ENCODE peak calls at places on chromosomes 7 and 10, in four cellular contexts. E is neural progenitor cell, D is H1, O is ovary. G is an unnamed sample. For H3K4me1, the result is how much of the 10 kb centered on the place peaks cover.

GRCh38 chr10:122142652-122143237 is 128.4 kb upstream of the BTBD16 start:
- DNase-seq in D (no peak), O (no peak), E (peak), G (no peak)

GRCh38 chr7:901388-902154 is 25.2 kb downstream of the GET4 start:
- DNase-seq in E (peak), O (peak), D (peak), G (peak)

GRCh38 chr7:40839881-40840280 is 705.1 kb downstream of the SUGCT start:
- DNase-seq in O (no peak), E (no peak), D (no peak), G (no peak)

GRCh38 chr10:33913194-33913593 is 578.7 kb upstream of the NRP1 start:
- DNase-seq in O (no peak), D (no peak), E (no peak), G (no peak)

GRCh38 chr10:88459523-88459922 is 123.6 kb downstream of the RNLS start:
- DNase-seq in O (no peak), D (no peak), E (no peak), G (peak)

GRCh38 chr10:131391991-131392390 is 80.5 kb upstream of the TCERG1L start:
- DNase-seq in E (no peak), D (no peak), O (no peak), G (no peak)

GRCh38 chr7:44108768-44109750 is 4.9 kb downstream of the AEBP1 start:
- DNase-seq in O (no peak), D (no peak), E (no peak), G (no peak)

GRCh38 chr10:100567826-100568225 is 32.1 kb downstream of the HIF1AN start:
- DNase-seq in D (no peak), E (no peak), O (no peak), G (no peak)

GRCh38 chr10:103504181-103504783 is 10.8 kb downstream of the NEURL1 start:
- DNase-seq in O (peak), D (no peak), E (no peak), G (peak)

GRCh38 chr7:127807340-127807739 is 155.3 kb downstream of the SND1 start:
- DNase-seq in O (no peak), E (no peak), D (no peak), G (no peak)
- H3K4me1 ChIP-seq in O (under half), E (under half), D (under half), G (under half)

DNA sequence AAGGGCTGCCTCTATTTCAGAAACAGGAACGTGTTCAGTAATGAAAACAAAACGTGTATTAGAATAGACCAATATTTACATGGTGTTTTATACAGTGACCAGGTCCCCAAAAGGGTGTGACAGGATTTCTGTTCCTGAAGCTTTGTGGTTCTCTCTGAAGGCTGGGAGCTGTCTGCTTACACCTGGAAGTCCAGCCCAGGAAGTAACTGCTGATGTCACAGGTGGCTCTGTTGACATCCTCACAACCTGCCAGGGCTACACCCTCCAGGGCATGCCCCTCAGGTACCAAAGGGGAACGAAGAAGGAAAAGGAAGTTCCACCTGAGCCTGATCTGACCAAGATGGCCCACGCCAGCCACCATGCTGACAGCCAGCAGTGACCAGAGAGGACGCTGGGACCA is 78.9 kb downstream of the COBL start:
- DNase-seq in D (no peak), E (no peak), O (no peak), G (no peak)
- H3K4me1 ChIP-seq in D (under half), E (under half), O (under half), G (under half)

GRCh38 chr7:137942459-137943115 is 59.3 kb downstream of the CREB3L2 start:
- DNase-seq in D (no peak), E (no peak), O (no peak), G (no peak)

GRCh38 chr7:137946015-137946414 is 55.9 kb downstream of the CREB3L2 start:
- DNase-seq in E (no peak), D (no peak), O (no peak), G (no peak)

GRCh38 chr7:137947031-137947430 is 54.9 kb downstream of the CREB3L2 start:
- DNase-seq in E (no peak), O (no peak), D (no peak), G (no peak)

GRCh38 chr7:137943132-137943551 is 58.7 kb downstream of the CREB3L2 start:
- DNase-seq in D (no peak), O (peak), E (no peak), G (peak)

GRCh38 chr7:137944168-137944567 is 57.7 kb downstream of the CREB3L2 start:
- DNase-seq in O (no peak), E (no peak), D (no peak), G (no peak)
- H3K4me1 ChIP-seq in O (under half), E (under half), D (under half), G (under half)

GRCh38 chr10:93820434-93820833 is 62.7 kb downstream of the LGI1 start:
- DNase-seq in O (no peak), E (no peak), D (no peak), G (no peak)

GRCh38 chr10:93815304-93816091 is 57.8 kb downstream of the LGI1 start:
- DNase-seq in D (no peak), E (peak), O (no peak), G (no peak)

GRCh38 chr10:93816123-93816747 is 58.5 kb downstream of the LGI1 start:
- DNase-seq in O (peak), D (peak), E (peak), G (peak)

GRCh38 chr10:93819520-93819919 is 61.8 kb downstream of the LGI1 start:
- DNase-seq in O (no peak), D (no peak), E (no peak), G (no peak)

GRCh38 chr10:93818086-93818485 is 60.4 kb downstream of the LGI1 start:
- DNase-seq in O (no peak), D (no peak), E (no peak), G (no peak)
- H3K4me1 ChIP-seq in O (under half), D (under half), E (under half), G (under half)

DNA sequence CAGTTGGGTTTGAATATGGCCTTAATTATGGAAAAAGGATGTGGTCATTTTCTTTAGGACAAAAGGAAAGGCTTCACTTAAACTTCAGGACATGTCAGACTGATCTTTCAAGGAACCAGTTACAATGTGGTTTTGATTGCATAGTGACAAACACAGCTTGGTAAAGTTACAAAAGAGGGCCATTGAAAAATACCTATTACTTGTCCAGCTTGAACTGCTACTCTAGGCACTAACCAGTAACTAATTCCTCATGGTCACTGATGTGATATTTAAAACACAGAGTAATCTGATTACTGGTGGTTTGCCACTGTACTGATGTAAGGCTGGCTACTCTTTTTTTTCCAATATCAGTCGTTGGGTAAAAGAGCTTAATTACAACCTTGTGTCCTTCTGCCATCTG is 22.6 kb downstream of the TES start:
- DNase-seq in E (no peak), O (no peak), D (no peak), G (no peak)
- H3K4me1 ChIP-seq in E (under half), O (under half), D (under half), G (under half)

DNA sequence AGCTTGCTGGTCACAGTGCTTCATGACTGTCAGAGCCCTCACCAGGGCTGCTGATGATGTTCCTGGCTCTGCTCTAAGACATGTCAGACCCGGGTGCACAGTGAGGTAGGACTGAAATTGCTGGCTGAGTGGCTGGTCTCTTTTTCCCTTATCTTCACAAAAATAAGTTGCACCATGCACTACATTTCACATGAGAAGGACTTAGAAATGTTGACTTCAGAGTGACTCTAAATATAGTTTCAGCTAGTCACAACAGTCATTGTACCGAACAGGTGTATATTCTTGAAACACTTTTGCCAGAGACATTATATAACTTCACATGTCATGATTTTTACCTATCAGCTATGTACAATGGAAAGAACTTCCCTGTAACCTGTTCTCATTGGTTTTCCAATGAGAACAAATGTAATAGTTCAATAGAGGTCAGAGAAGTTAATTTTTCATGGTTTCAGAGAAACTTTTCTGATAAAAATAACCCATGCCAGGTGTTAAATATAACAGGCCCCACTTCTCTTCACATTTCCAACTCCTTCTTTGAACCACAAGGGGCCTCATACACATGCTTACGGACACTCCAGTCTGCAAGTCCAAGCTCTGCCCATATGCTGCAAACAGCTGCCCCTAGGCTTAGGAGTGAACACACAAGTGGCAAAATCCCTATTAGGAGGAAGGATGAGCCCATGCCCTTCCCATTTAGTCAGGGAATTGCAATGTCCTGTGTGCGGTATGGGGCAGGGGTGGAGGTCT is 115.6 kb downstream of the CDK6 start:
- DNase-seq in D (no peak), E (no peak), O (no peak), G (no peak)
- H3K4me1 ChIP-seq in D (under half), E (under half), O (under half), G (under half)

DNA sequence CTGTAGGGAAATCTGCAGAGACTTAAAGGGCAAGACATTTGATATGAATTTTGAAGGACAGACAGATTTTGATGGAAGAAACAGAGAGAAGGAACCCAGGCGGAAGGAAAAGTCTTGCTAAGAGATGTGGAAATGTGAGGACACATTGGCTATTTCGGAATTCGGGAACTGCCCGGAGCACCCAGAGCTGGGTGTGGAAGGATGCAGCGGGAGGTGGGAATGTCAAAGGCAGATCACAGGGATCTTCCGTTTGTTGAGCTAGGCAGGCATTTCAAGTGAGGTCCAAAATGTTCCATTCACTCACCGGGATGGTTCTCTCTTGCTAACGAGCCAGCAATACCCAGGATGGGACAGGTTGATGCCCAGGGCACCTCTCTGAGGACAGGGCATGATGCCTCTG is 87.2 kb upstream of the CTBP2 start:
- DNase-seq in D (no peak), E (no peak), O (no peak), G (no peak)
- H3K4me1 ChIP-seq in D (under half), E (under half), O (under half), G (under half)

GRCh38 chr10:26454891-26455290 is 16.8 kb downstream of the APBB1IP start:
- DNase-seq in D (no peak), E (no peak), O (no peak), G (no peak)
- H3K4me1 ChIP-seq in D (under half), E (under half), O (under half), G (under half)

G was measured in uterus.